ENCODE peak calls at places on chromosomes 7 and 10, in five cellular contexts. One of them, this sample, is unnamed.

GRCh38 chr7:63067897-63068585 is 930.6 kb upstream of the ZNF722 start:
- DNase-seq in ovary: no peak
- DNase-seq in activated T-helper 1 cell treated with anti-CD3 and anti-CD28 coated beads, Interleukin-2, amount 50 U/mL, for 16 hours: no peak
- DNase-seq in CD4-positive, alpha-beta memory T cell: no peak
- DNase-seq in NCI-H1092 treated with DMSO at 0.1 percent for 48 hours: no peak
- DNase-seq in this sample: no peak

GRCh38 chr10:58179238-58179637 is 88.5 kb downstream of the IPMK start:
- DNase-seq in activated T-helper 1 cell treated with anti-CD3 and anti-CD28 coated beads, Interleukin-2, amount 50 U/mL, for 16 hours: no peak
- DNase-seq in ovary: no peak
- DNase-seq in CD4-positive, alpha-beta memory T cell: no peak
- DNase-seq in NCI-H1092 treated with DMSO at 0.1 percent for 48 hours: no peak
- DNase-seq in this sample: no peak

GRCh38 chr10:110793887-110794286 is 77.8 kb upstream of the PDCD4 start:
- DNase-seq in CD4-positive, alpha-beta memory T cell: no peak
- DNase-seq in activated T-helper 1 cell treated with anti-CD3 and anti-CD28 coated beads, Interleukin-2, amount 50 U/mL, for 16 hours: no peak
- DNase-seq in NCI-H1092 treated with DMSO at 0.1 percent for 48 hours: peak; percentile 77
- DNase-seq in ovary: no peak
- DNase-seq in this sample: no peak

GRCh38 chr10:34403512-34403911 is 411.6 kb downstream of the PARD3 start:
- DNase-seq in NCI-H1092 treated with DMSO at 0.1 percent for 48 hours: no peak
- DNase-seq in ovary: no peak
- DNase-seq in CD4-positive, alpha-beta memory T cell: no peak
- DNase-seq in activated T-helper 1 cell treated with anti-CD3 and anti-CD28 coated beads, Interleukin-2, amount 50 U/mL, for 16 hours: no peak
- DNase-seq in this sample: no peak

GRCh38 chr7:122885583-122886356 is 490 bp downstream of the CADPS2 start:
- DNase-seq in ovary: peak; percentile 48
- DNase-seq in activated T-helper 1 cell treated with anti-CD3 and anti-CD28 coated beads, Interleukin-2, amount 50 U/mL, for 16 hours: no peak
- DNase-seq in NCI-H1092 treated with DMSO at 0.1 percent for 48 hours: peak; percentile 58
- DNase-seq in CD4-positive, alpha-beta memory T cell: no peak
- DNase-seq in this sample: no peak

GRCh38 chr10:122162566-122163181 is 108.4 kb upstream of the BTBD16 start:
- DNase-seq in CD4-positive, alpha-beta memory T cell: no peak
- DNase-seq in activated T-helper 1 cell treated with anti-CD3 and anti-CD28 coated beads, Interleukin-2, amount 50 U/mL, for 16 hours: no peak
- DNase-seq in ovary: no peak
- DNase-seq in NCI-H1092 treated with DMSO at 0.1 percent for 48 hours: no peak
- DNase-seq in this sample: no peak

GRCh38 chr7:112908106-112908505 is 117.9 kb upstream of the TMEM168 start:
- DNase-seq in NCI-H1092 treated with DMSO at 0.1 percent for 48 hours: no peak
- DNase-seq in activated T-helper 1 cell treated with anti-CD3 and anti-CD28 coated beads, Interleukin-2, amount 50 U/mL, for 16 hours: no peak
- DNase-seq in CD4-positive, alpha-beta memory T cell: no peak
- DNase-seq in ovary: no peak
- DNase-seq in this sample: no peak

GRCh38 chr7:138752568-138753518 is 45.0 kb upstream of the TMEM213 start:
- DNase-seq in CD4-positive, alpha-beta memory T cell: peak; percentile 98
- DNase-seq in NCI-H1092 treated with DMSO at 0.1 percent for 48 hours: peak; percentile 80
- DNase-seq in activated T-helper 1 cell treated with anti-CD3 and anti-CD28 coated beads, Interleukin-2, amount 50 U/mL, for 16 hours: peak; percentile 83
- DNase-seq in ovary: no peak
- DNase-seq in this sample: peak; percentile 30

GRCh38 chr10:97321032-97321806 is 2.1 kb downstream of the FRAT1 start:
- DNase-seq in NCI-H1092 treated with DMSO at 0.1 percent for 48 hours: peak; percentile 42
- DNase-seq in activated T-helper 1 cell treated with anti-CD3 and anti-CD28 coated beads, Interleukin-2, amount 50 U/mL, for 16 hours: no peak
- DNase-seq in CD4-positive, alpha-beta memory T cell: peak; percentile 7
- DNase-seq in ovary: peak; percentile 32
- DNase-seq in this sample: peak; percentile 15

GRCh38 chr7:96728139-96728538 is 18.5 kb upstream of the SEM1 start:
- DNase-seq in CD4-positive, alpha-beta memory T cell: no peak
- DNase-seq in activated T-helper 1 cell treated with anti-CD3 and anti-CD28 coated beads, Interleukin-2, amount 50 U/mL, for 16 hours: no peak
- DNase-seq in ovary: no peak
- DNase-seq in NCI-H1092 treated with DMSO at 0.1 percent for 48 hours: no peak
- DNase-seq in this sample: no peak

GRCh38 chr7:34207810-34208209 is 302.5 kb downstream of the BMPER start:
- DNase-seq in CD4-positive, alpha-beta memory T cell: no peak
- DNase-seq in ovary: no peak
- DNase-seq in NCI-H1092 treated with DMSO at 0.1 percent for 48 hours: no peak
- DNase-seq in activated T-helper 1 cell treated with anti-CD3 and anti-CD28 coated beads, Interleukin-2, amount 50 U/mL, for 16 hours: no peak
- DNase-seq in this sample: no peak

GRCh38 chr10:78685466-78686163 is 383.2 kb upstream of the ZMIZ1 start:
- DNase-seq in NCI-H1092 treated with DMSO at 0.1 percent for 48 hours: no peak
- DNase-seq in activated T-helper 1 cell treated with anti-CD3 and anti-CD28 coated beads, Interleukin-2, amount 50 U/mL, for 16 hours: no peak
- DNase-seq in ovary: no peak
- DNase-seq in CD4-positive, alpha-beta memory T cell: no peak
- DNase-seq in this sample: no peak

GRCh38 chr10:111297351-111297848 is 220.6 kb downstream of the ADRA2A start:
- DNase-seq in ovary: no peak
- DNase-seq in CD4-positive, alpha-beta memory T cell: no peak
- DNase-seq in NCI-H1092 treated with DMSO at 0.1 percent for 48 hours: no peak
- DNase-seq in activated T-helper 1 cell treated with anti-CD3 and anti-CD28 coated beads, Interleukin-2, amount 50 U/mL, for 16 hours: no peak
- DNase-seq in this sample: no peak